ENCODE peak calls at places on chromosome 16, in ten cellular contexts. H, Y, U, A, F, X, B, V, C and W are unnamed samples.

GRCh38 chr16:10982430-10983174 is 38.2 kb downstream of the CLEC16A start:
- DNase-seq in Y (peak), U (no peak), V (no peak), H (peak), F (no peak), B (no peak), C (no peak), A (no peak), X (no peak), W (peak)

GRCh38 chr16:88634994-88635670 is 3.2 kb upstream of the IL17C start:
- DNase-seq in A (no peak), C (no peak), F (no peak), U (no peak), B (no peak), V (no peak), X (no peak), H (no peak), Y (peak), W (no peak)

GRCh38 chr16:20349615-20350014 is 2.9 kb downstream of the UMOD start:
- DNase-seq in H (no peak), B (no peak), X (peak), F (no peak), Y (no peak), V (peak), C (peak), A (no peak), U (no peak), W (no peak)

GRCh38 chr16:75048051-75048450 is 49.2 kb downstream of the ZNRF1 start:
- DNase-seq in F (peak), B (no peak), H (no peak), C (no peak), V (no peak), A (no peak), U (no peak), X (no peak), Y (no peak), W (no peak)

GRCh38 chr16:80369559-80369958 is 171.2 kb upstream of the DYNLRB2 start:
- DNase-seq in C (peak), Y (peak), V (no peak), B (peak), X (peak), H (peak), U (no peak), A (peak), F (peak), W (no peak)

GRCh38 chr16:74216319-74216718 is 80.3 kb upstream of the PSMD7 start:
- DNase-seq in X (no peak), B (no peak), V (no peak), C (no peak), A (no peak), Y (peak), U (no peak), H (no peak), F (peak), W (no peak)

GRCh38 chr16:56606688-56607618 is 1.4 kb upstream of the MT2A start:
- DNase-seq in F (peak), C (peak), X (no peak), A (no peak), B (peak), Y (peak), U (peak), V (no peak), H (peak), W (no peak)

GRCh38 chr16:88369447-88370008 is 13.2 kb upstream of the ZNF469 start:
- DNase-seq in H (no peak), B (no peak), V (no peak), U (no peak), F (no peak), Y (no peak), A (no peak), X (no peak), C (no peak), W (no peak)

GRCh38 chr16:28012031-28012445 is 51.5 kb downstream of the GSG1L start:
- DNase-seq in F (peak), V (peak), B (no peak), X (no peak), U (no peak), H (no peak), Y (peak), A (no peak), C (no peak), W (no peak)

GRCh38 chr16:67173808-67174705 is 3.7 kb downstream of the NOL3 start:
- DNase-seq in X (peak), C (peak), B (peak), Y (peak), A (peak), U (no peak), H (peak), F (peak), V (no peak), W (peak)
- TF ChIP-seq CTCF in X (peak), C (peak), B (no peak), Y (peak), A (peak), U (no peak), H (peak), F (peak), V (no peak), W (peak)

GRCh38 chr16:85662976-85663830 is 25.6 kb downstream of the GINS2 start:
- DNase-seq in C (no peak), U (no peak), A (no peak), H (no peak), Y (no peak), V (no peak), X (no peak), F (no peak), B (no peak), W (no peak)
- H2AFZ ChIP-seq in C (no peak), U (no peak), A (no peak), H (no peak), Y (no peak), V (no peak), X (no peak), F (no peak), B (no peak), W (no peak)

DNA sequence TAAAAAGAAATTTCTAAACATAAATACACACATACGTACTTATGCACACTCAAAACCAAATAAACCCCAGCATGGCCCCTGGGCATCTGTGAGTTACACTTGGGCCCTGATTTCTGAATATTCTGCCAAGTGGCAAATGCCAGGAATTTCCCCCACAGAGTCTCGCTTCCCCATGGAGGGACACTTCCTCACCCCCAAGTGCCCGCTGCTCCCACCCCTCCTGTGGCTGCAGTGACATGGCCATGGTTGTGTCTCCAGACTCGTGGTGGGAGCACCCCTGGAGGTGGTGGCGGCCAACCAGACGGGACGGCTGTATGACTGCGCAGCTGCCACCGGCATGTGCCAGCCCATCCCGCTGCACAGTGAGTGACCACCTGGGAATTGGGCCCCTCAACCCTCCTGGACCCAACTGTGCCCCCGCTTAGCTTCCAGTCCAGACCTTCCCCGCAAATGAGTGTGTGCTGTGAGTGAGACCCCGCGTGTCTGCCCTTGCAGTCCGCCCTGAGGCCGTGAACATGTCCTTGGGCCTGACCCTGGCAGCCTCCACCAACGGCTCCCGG is 4.0 kb downstream of the ITGAD start:
- DNase-seq in A (no peak), Y (no peak), C (no peak), V (no peak), H (no peak), F (no peak), B (no peak), U (no peak), X (no peak), W (no peak)
- H3K27ac ChIP-seq in A (no peak), Y (no peak), C (no peak), V (no peak), H (no peak), F (no peak), B (no peak), U (no peak), X (no peak), W (no peak)

DNA sequence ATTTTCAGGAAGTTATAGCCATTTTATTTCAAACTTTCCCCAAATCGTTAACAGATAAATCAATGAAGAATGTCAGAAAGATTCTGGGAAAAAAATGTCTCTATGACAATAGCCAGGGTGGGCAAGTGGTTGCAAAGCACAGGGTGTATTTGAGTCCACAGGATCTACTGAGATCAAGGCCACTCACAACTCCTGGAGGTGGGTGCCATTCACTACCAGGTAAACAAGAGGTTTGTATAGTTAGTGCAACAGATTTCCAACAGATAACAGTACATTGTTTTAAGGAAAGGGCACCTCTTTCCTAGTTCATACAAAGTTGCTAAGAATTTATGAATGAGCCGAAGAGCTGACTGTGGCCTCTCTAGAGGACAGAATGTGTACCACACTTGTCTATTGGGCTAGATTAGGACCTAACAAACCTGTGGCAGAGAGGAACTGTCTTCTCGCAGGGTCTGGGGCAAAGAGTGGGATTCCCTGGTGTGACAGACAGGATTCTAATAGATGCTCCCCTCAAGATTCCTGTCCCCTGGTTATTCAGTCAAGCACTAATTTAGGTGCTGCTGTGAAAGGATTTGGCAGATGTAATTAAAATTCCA is 52.0 kb upstream of the ZNF629 start:
- DNase-seq in H (no peak), B (no peak), Y (no peak), V (no peak), X (no peak), A (no peak), C (peak), F (no peak), U (no peak), W (no peak)
- TF ChIP-seq CTCF in H (no peak), B (no peak), Y (no peak), V (no peak), X (no peak), A (no peak), C (no peak), F (no peak), U (no peak), W (no peak)

GRCh38 chr16:69917311-69917710 is 33.8 kb upstream of the CLEC18A start:
- DNase-seq in X (no peak), H (no peak), C (no peak), B (no peak), F (no peak), U (no peak), Y (no peak), V (no peak), A (no peak), W (no peak)

GRCh38 chr16:69921125-69921524 is 30.0 kb upstream of the CLEC18A start:
- DNase-seq in U (no peak), F (peak), A (no peak), H (no peak), X (no peak), Y (peak), C (no peak), B (no peak), V (no peak), W (no peak)

GRCh38 chr16:69916445-69916844 is 34.7 kb upstream of the CLEC18A start:
- DNase-seq in Y (no peak), V (no peak), B (no peak), U (no peak), A (no peak), C (no peak), H (no peak), F (no peak), X (no peak), W (no peak)

GRCh38 chr16:69917739-69918138 is 33.4 kb upstream of the CLEC18A start:
- DNase-seq in U (no peak), H (peak), A (peak), Y (peak), B (peak), X (peak), C (peak), V (no peak), F (peak), W (no peak)

GRCh38 chr16:69918241-69918640 is 32.9 kb upstream of the CLEC18A start:
- DNase-seq in C (no peak), B (no peak), U (no peak), H (no peak), Y (peak), V (no peak), X (no peak), A (no peak), F (peak), W (no peak)
- H2AFZ ChIP-seq in C (no peak), B (no peak), U (no peak), H (peak), Y (peak), V (no peak), X (no peak), A (no peak), F (peak), W (no peak)

GRCh38 chr16:1579214-1579613 is 32.7 kb downstream of the IFT140 start:
- DNase-seq in F (no peak), H (no peak), U (no peak), X (no peak), Y (no peak), V (no peak), A (no peak), B (no peak), C (no peak), W (no peak)

GRCh38 chr16:1580956-1581355 is 30.9 kb downstream of the IFT140 start:
- DNase-seq in U (no peak), Y (no peak), A (no peak), X (no peak), B (no peak), H (no peak), V (no peak), C (no peak), F (no peak), W (no peak)

GRCh38 chr16:1583180-1583579 is 28.7 kb downstream of the IFT140 start:
- DNase-seq in Y (no peak), B (no peak), U (no peak), X (no peak), H (no peak), C (peak), V (no peak), A (no peak), F (no peak), W (no peak)

GRCh38 chr16:1580256-1580655 is 31.6 kb downstream of the IFT140 start:
- DNase-seq in U (no peak), V (no peak), A (no peak), X (no peak), H (peak), F (no peak), B (no peak), Y (no peak), C (no peak), W (no peak)

GRCh38 chr16:1581804-1582203 is 30.1 kb downstream of the IFT140 start:
- DNase-seq in A (no peak), U (no peak), V (no peak), C (no peak), Y (no peak), F (no peak), H (no peak), X (no peak), B (no peak), W (no peak)
- H3K27ac ChIP-seq in A (no peak), U (no peak), V (no peak), C (no peak), Y (no peak), F (no peak), H (no peak), X (no peak), B (no peak), W (no peak)